ENCODE peak calls at places on chromosomes 3 and 15, in four cellular contexts. I is GM12878, E is K562, O is IMR-90. Z is an unnamed sample.

GRCh38 chr15:89680282-89680873 is 1.2 kb upstream of the PLIN1 start:
- DNase-seq in I (no peak), E (no peak), O (peak; percentile 67), Z (peak; percentile 35)

GRCh38 chr3:20250786-20251185 is 64.8 kb upstream of the SGO1 start:
- DNase-seq in E (no peak), O (no peak), I (no peak), Z (no peak)

GRCh38 chr15:98863983-98864382 is 143.6 kb downstream of the PGPEP1L start:
- DNase-seq in I (no peak), O (no peak), E (no peak), Z (no peak)

GRCh38 chr15:72994778-72995177 is 57.5 kb upstream of the NEO1 start:
- DNase-seq in E (no peak), I (no peak), O (no peak), Z (no peak)

GRCh38 chr3:22089284-22089683 is 338.3 kb upstream of the ZNF385D start:
- DNase-seq in O (peak; percentile 1), I (peak; percentile 34), E (peak; percentile 1), Z (peak; percentile 6)

GRCh38 chr15:60299452-60300047 is 98.2 kb downstream of the ANXA2 start:
- DNase-seq in I (no peak), O (no peak), E (peak; percentile 40), Z (no peak)

GRCh38 chr3:8581806-8582436 is 62.7 kb downstream of the SSUH2 start:
- DNase-seq in I (no peak), E (no peak), O (peak; percentile 26), Z (no peak)

GRCh38 chr15:79082363-79083070 is 8.1 kb downstream of the RASGRF1 start:
- DNase-seq in O (no peak), I (no peak), E (no peak), Z (no peak)

GRCh38 chr3:51353566-51354140 is 31.4 kb upstream of the MANF start:
- DNase-seq in I (no peak), O (peak; percentile 37), E (no peak), Z (no peak)

GRCh38 chr15:63050737-63051700 is 8.5 kb downstream of the TPM1 start:
- DNase-seq in O (peak; percentile 88), I (no peak), E (peak; percentile 77), Z (peak; percentile 90)

GRCh38 chr3:129890891-129891290 is 2.6 kb downstream of the TMCC1 start:
- DNase-seq in E (no peak), O (no peak), I (no peak), Z (no peak)

GRCh38 chr3:46124216-46125143 is 83.6 kb downstream of the CCR1 start:
- DNase-seq in I (no peak), E (no peak), O (peak; percentile 18), Z (no peak)

GRCh38 chr3:100912976-100913375 is 80.2 kb downstream of the ABI3BP start:
- DNase-seq in E (no peak), I (no peak), O (no peak), Z (peak; percentile 4)

GRCh38 chr3:183226333-183226732 is 26.7 kb upstream of the B3GNT5 start:
- DNase-seq in I (no peak), O (no peak), E (no peak), Z (no peak)

GRCh38 chr3:193883551-193883950 is 252.4 kb upstream of the HES1 start:
- DNase-seq in E (no peak), I (no peak), O (peak; percentile 24), Z (peak; percentile 16)

DNA sequence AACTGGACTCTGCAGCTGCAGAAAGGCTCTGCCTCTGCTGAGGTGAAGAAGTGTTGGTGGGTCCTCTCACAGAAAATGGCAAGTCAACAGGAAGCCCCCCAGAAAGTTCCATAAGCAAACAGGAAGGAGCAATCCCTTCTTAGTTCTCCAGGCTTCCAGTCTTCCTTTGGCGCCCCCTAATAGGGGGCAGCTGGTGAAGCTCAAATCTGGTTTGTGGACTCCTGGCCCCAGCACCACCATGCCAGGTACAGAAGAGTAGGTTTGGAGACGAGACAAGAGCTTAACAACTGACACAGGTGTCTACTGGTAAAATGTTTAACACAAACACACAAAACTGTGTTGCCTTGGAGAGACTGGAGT is 35.5 kb downstream of the LEO1 start:
- DNase-seq in I (no peak), O (no peak), E (peak; percentile 16), Z (no peak)
- TF ChIP-seq FOS in I (no peak), O (no peak), E (no peak), Z (no peak)

GRCh38 chr15:48636511-48636910 is 9.0 kb downstream of the FBN1 start:
- DNase-seq in I (no peak), E (no peak), O (no peak), Z (no peak)

GRCh38 chr15:48637639-48638038 is 7.9 kb downstream of the FBN1 start:
- DNase-seq in O (no peak), E (no peak), I (no peak), Z (no peak)

GRCh38 chr15:48632651-48633050 is 12.9 kb downstream of the FBN1 start:
- DNase-seq in E (no peak), I (no peak), O (no peak), Z (no peak)

GRCh38 chr15:48634096-48634495 is 11.4 kb downstream of the FBN1 start:
- DNase-seq in O (no peak), E (no peak), I (no peak), Z (no peak)

GRCh38 chr15:48634934-48635333 is 10.6 kb downstream of the FBN1 start:
- DNase-seq in O (peak; percentile 76), I (no peak), E (no peak), Z (peak; percentile 59)
- TF ChIP-seq FOS in O (no peak), I (no peak), E (no peak), Z (no peak)

DNA sequence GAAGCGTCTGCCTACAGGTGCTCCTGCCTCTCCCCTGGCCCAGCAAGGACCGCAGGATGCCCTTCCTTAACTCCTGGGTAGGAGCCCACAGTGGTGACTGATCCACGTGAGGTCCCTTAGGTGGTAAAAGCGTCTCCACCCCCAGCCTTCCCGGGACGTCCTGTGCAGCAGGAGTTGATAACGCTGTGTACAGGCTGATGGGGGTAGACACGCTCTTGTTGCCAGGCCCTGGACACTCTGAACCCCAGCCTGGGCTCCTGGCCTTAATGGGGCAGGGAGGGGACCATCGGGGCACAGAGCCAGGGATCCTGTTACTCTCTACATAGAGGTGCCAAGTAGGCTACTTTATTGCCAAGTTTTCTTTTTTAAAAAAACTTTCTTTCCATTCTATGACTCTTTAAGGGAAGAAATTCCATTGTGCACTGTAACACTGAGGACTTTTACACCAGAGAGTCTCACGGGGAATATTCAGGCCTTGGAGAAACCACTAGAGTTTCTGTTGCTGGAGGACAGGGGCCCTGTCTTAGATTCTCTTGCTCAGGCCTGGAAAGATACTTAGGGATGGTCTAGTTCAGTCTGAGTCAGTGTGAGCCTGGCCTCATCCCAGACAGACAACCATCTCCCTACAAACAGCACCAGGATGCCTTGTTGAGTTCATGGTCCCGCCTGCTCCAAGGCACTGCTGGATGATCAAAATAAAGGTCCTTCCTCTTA is 104.3 kb upstream of the RNU6-1 start:
- DNase-seq in O (no peak), I (no peak), E (no peak), Z (no peak)
- TF ChIP-seq FOS in O (no peak), I (no peak), E (no peak), Z (no peak)

GRCh38 chr15:70271422-70272088 is 173.8 kb upstream of the TLE3 start:
- DNase-seq in O (peak; percentile 95), I (no peak), E (peak; percentile 16), Z (peak; percentile 89)
- TF ChIP-seq FOS in O (peak; percentile 85), I (no peak), E (no peak), Z (peak; percentile 95)

DNA sequence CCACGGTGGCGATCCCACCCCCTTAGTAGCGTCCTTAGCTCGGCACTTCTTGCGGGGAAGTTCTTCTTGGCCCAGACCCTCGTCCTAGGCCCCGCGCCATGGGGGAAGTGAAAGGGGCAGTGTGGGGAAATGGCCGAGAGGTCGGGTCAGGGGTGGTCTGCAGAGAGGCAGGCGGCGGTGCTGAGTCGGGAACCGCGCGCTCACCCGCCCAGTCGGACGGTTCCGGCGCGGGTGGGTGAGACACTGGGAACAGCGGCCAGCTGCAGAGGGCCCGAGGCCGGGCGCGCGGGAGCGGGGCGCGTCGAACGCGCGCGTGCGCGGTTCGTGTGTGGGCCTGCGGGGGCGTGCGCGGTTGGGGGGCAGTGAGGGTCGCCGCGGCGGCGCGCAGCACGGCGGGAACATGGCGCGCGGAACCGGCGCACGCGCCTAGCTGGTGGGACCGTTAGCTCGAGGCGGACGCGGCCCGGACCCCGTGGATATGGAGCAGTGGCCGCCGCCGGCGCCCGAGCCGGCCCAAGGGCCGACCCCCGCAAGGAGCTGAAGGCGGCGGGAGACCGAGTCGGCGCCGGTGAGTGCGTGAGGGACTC is 246.9 kb downstream of the GOLGA6L6 start:
- DNase-seq in O (no peak), E (no peak), I (no peak), Z (no peak)
- TF ChIP-seq FOS in O (no peak), E (no peak), I (no peak), Z (no peak)

GRCh38 chr3:147157629-147158028 is 248.7 kb downstream of the ZIC4 start:
- DNase-seq in E (no peak), I (no peak), O (no peak), Z (no peak)
- TF ChIP-seq FOS in E (no peak), I (no peak), O (no peak), Z (no peak)

DNA sequence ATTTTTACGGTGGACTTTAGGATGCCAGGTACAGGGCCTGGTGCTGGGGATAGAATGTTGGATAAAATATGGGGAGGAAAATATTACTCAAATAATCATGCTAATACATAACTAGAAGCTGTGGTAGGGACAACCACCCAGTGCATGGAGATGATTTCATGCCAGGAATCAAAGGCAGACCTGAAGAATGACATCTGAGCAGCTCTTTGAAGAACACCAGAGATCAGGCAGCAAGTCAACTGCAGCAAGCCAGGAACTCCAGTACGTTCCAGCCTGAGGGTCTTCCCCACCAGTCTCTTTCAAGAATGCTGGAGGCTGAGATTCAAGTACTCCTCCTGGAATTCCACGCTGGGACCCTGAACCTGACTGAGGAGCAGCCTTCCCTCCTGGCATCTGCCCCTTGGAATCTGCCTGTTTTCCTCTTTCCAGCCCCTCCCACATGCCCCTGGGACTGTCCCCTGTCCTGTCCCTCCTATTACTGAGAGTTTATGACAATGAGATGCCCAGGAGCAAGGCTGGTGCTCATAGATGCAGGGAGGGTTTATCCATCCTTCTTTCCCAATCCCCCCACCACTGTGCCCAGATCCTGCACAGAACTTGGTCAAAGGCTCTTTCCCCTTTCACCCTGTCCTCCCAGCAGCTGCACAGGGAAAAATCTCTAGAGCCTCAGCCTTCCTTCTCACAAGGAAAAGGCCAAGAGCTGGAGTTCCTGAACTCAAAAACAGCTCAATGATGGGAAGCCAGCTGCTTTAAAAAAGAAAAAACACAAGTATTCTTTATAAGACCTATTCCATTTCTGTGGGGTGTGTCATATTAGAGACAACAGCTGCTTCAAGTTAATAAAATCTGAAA is 68.0 kb downstream of the PDZRN3 start:
- DNase-seq in I (no peak), E (no peak), O (peak; percentile 22), Z (no peak)
- TF ChIP-seq FOS in I (no peak), E (no peak), O (no peak), Z (no peak)

GRCh38 chr3:55333041-55333440 is 154.1 kb downstream of the WNT5A start:
- DNase-seq in O (peak; percentile 35), E (no peak), I (no peak), Z (no peak)
- TF ChIP-seq FOS in O (no peak), E (no peak), I (no peak), Z (no peak)